ENCODE peak calls at places on chromosomes 13 and 19, in five cellular contexts. One of them, this sample, is unnamed.

GRCh38 chr19:2166741-2167738 is 3.3 kb downstream of the DOT1L start:
- DNase-seq in cardiac muscle cell: peak
- DNase-seq in PC-3: peak
- DNase-seq in T-helper 2 cell: no peak
- DNase-seq in AG04450: no peak
- DNase-seq in this sample: no peak

GRCh38 chr13:33112745-33113144 is 96.5 kb downstream of the KL start:
- DNase-seq in AG04450: no peak
- DNase-seq in PC-3: no peak
- DNase-seq in cardiac muscle cell: no peak
- DNase-seq in T-helper 2 cell: no peak
- DNase-seq in this sample: no peak

GRCh38 chr19:47272448-47273312 is 2.0 kb upstream of the INAFM1 start:
- DNase-seq in PC-3: peak
- DNase-seq in AG04450: no peak
- DNase-seq in T-helper 2 cell: no peak
- DNase-seq in cardiac muscle cell: no peak
- DNase-seq in this sample: no peak

GRCh38 chr19:49335071-49335783 is at the start of gene CD37:
- DNase-seq in cardiac muscle cell: no peak
- DNase-seq in AG04450: no peak
- DNase-seq in T-helper 2 cell: peak
- DNase-seq in PC-3: no peak
- DNase-seq in this sample: peak

GRCh38 chr19:4870025-4870700 is 2.7 kb upstream of the PLIN3 start:
- DNase-seq in T-helper 2 cell: no peak
- DNase-seq in AG04450: peak
- DNase-seq in cardiac muscle cell: peak
- DNase-seq in PC-3: peak
- DNase-seq in this sample: no peak

GRCh38 chr19:58559275-58560006 is 1.0 kb upstream of the UBE2M start:
- DNase-seq in AG04450: peak
- DNase-seq in T-helper 2 cell: peak
- DNase-seq in PC-3: peak
- DNase-seq in cardiac muscle cell: peak
- DNase-seq in this sample: peak

GRCh38 chr19:29380581-29380980 is 145.2 kb upstream of the VSTM2B start:
- DNase-seq in T-helper 2 cell: no peak
- DNase-seq in AG04450: no peak
- DNase-seq in cardiac muscle cell: no peak
- DNase-seq in PC-3: no peak
- DNase-seq in this sample: no peak

GRCh38 chr19:57560049-57560491 is 407 bp upstream of the ZNF550 start:
- DNase-seq in PC-3: peak
- DNase-seq in cardiac muscle cell: peak
- DNase-seq in AG04450: peak
- DNase-seq in T-helper 2 cell: no peak
- DNase-seq in this sample: no peak

GRCh38 chr13:26255717-26256277 is 1.9 kb downstream of the CDK8 start:
- DNase-seq in T-helper 2 cell: no peak
- DNase-seq in AG04450: no peak
- DNase-seq in cardiac muscle cell: peak
- DNase-seq in PC-3: peak
- DNase-seq in this sample: no peak

GRCh38 chr13:39516140-39516539 is 86.9 kb downstream of the LHFPL6 start:
- DNase-seq in PC-3: no peak
- DNase-seq in cardiac muscle cell: no peak
- DNase-seq in AG04450: no peak
- DNase-seq in T-helper 2 cell: no peak
- DNase-seq in this sample: no peak

GRCh38 chr19:1847684-1848398 is 442 bp downstream of the REXO1 start:
- DNase-seq in PC-3: peak
- DNase-seq in AG04450: no peak
- DNase-seq in cardiac muscle cell: peak
- DNase-seq in T-helper 2 cell: no peak
- DNase-seq in this sample: no peak

GRCh38 chr19:29842471-29843179 is 30.8 kb downstream of the CCNE1 start:
- DNase-seq in T-helper 2 cell: no peak
- DNase-seq in PC-3: no peak
- DNase-seq in AG04450: no peak
- DNase-seq in cardiac muscle cell: no peak
- DNase-seq in this sample: no peak

GRCh38 chr13:66106246-66106645 is 1123.9 kb downstream of the PCDH9 start:
- DNase-seq in T-helper 2 cell: no peak
- DNase-seq in cardiac muscle cell: no peak
- DNase-seq in PC-3: no peak
- DNase-seq in AG04450: no peak
- DNase-seq in this sample: no peak

GRCh38 chr13:106109391-106109791 is 426.1 kb downstream of the EFNB2 start:
- DNase-seq in T-helper 2 cell: no peak
- DNase-seq in AG04450: no peak
- DNase-seq in PC-3: no peak
- DNase-seq in cardiac muscle cell: no peak
- DNase-seq in this sample: no peak

GRCh38 chr13:78658630-78659449 is at the start of gene OBI1:
- DNase-seq in T-helper 2 cell: peak
- DNase-seq in cardiac muscle cell: peak
- DNase-seq in PC-3: peak
- DNase-seq in AG04450: peak
- DNase-seq in this sample: peak

GRCh38 chr19:33947565-33947964 is 150.9 kb downstream of the KCTD15 start:
- DNase-seq in cardiac muscle cell: no peak
- DNase-seq in PC-3: no peak
- DNase-seq in AG04450: no peak
- DNase-seq in T-helper 2 cell: no peak
- DNase-seq in this sample: no peak

GRCh38 chr13:27257233-27257568 is 5.8 kb downstream of the RPL21 start:
- DNase-seq in cardiac muscle cell: no peak
- DNase-seq in PC-3: no peak
- DNase-seq in T-helper 2 cell: no peak
- DNase-seq in AG04450: no peak
- DNase-seq in this sample: no peak

GRCh38 chr13:112370311-112370710 is 5.8 kb upstream of the SPACA7 start:
- DNase-seq in cardiac muscle cell: no peak
- DNase-seq in T-helper 2 cell: no peak
- DNase-seq in AG04450: no peak
- DNase-seq in PC-3: no peak
- DNase-seq in this sample: no peak

GRCh38 chr19:36210497-36210896 is 4.0 kb downstream of the ZNF565 start:
- DNase-seq in AG04450: no peak
- DNase-seq in PC-3: no peak
- DNase-seq in T-helper 2 cell: no peak
- DNase-seq in cardiac muscle cell: peak
- DNase-seq in this sample: no peak